ENCODE peak calls at places on chromosome 20, in four cellular contexts. P is hepatocyte, Q is GM23248, H is HepG2. C is an unnamed sample.

GRCh38 chr20:15200139-15200538 is 862.7 kb upstream of the FLRT3 start:
- DNase-seq in P (no peak), Q (peak; percentile 64), H (no peak), C (no peak)

GRCh38 chr20:43941476-43942212 is 27.0 kb downstream of the TOX2 start:
- DNase-seq in P (no peak), Q (peak; percentile 40), H (no peak), C (peak; percentile 24)

GRCh38 chr20:43540673-43541060 is 18.2 kb upstream of the SGK2 start:
- DNase-seq in P (no peak), Q (no peak), H (no peak), C (no peak)

GRCh38 chr20:41426361-41426900 is 59.8 kb upstream of the EMILIN3 start:
- DNase-seq in P (no peak), Q (no peak), H (no peak), C (no peak)

GRCh38 chr20:21511850-21512633 is 1.8 kb downstream of the NKX2-2 start:
- DNase-seq in P (no peak), Q (no peak), H (no peak), C (peak; percentile 64)

GRCh38 chr20:10731190-10731955 is 57.6 kb upstream of the JAG1 start:
- DNase-seq in P (no peak), Q (peak; percentile 79), H (no peak), C (no peak)

GRCh38 chr20:19254086-19254821 is 41.8 kb downstream of the SLC24A3 start:
- DNase-seq in P (no peak), Q (peak; percentile 62), H (no peak), C (no peak)

GRCh38 chr20:10253750-10254149 is 35.1 kb downstream of the SNAP25 start:
- DNase-seq in P (no peak), Q (no peak), H (no peak), C (no peak)

GRCh38 chr20:17654649-17655285 is 27.3 kb downstream of the RRBP1 start:
- DNase-seq in P (peak; percentile 64), Q (peak; percentile 71), H (peak; percentile 53), C (peak; percentile 71)

GRCh38 chr20:11753155-11753554 is 164.5 kb upstream of the BTBD3 start:
- DNase-seq in P (no peak), Q (no peak), H (no peak), C (no peak)

GRCh38 chr20:58327211-58327610 is 17.7 kb downstream of the RAB22A start:
- DNase-seq in P (peak; percentile 34), Q (peak; percentile 24), H (peak; percentile 29), C (no peak)

GRCh38 chr20:37071481-37071911 is 24.3 kb downstream of the RBL1 start:
- DNase-seq in P (no peak), Q (peak; percentile 53), H (no peak), C (no peak)

GRCh38 chr20:38537176-38537575 is 43.8 kb upstream of the ADIG start:
- DNase-seq in P (no peak), Q (no peak), H (no peak), C (no peak)
- H3K27ac ChIP-seq in P (no peak overlapping the region), Q (no peak overlapping the region), H (no peak overlapping the region), C (no peak overlapping the region)

GRCh38 chr20:406200-407096 is 1.7 kb upstream of the RBCK1 start:
- DNase-seq in P (no peak), Q (no peak), H (no peak), C (no peak)
- H3K4me3 ChIP-seq in P (no peak overlapping the region), Q (peak overlapping the region; percentile 75), H (peak overlapping the region; percentile 49), C (peak overlapping the region; percentile 100)

DNA sequence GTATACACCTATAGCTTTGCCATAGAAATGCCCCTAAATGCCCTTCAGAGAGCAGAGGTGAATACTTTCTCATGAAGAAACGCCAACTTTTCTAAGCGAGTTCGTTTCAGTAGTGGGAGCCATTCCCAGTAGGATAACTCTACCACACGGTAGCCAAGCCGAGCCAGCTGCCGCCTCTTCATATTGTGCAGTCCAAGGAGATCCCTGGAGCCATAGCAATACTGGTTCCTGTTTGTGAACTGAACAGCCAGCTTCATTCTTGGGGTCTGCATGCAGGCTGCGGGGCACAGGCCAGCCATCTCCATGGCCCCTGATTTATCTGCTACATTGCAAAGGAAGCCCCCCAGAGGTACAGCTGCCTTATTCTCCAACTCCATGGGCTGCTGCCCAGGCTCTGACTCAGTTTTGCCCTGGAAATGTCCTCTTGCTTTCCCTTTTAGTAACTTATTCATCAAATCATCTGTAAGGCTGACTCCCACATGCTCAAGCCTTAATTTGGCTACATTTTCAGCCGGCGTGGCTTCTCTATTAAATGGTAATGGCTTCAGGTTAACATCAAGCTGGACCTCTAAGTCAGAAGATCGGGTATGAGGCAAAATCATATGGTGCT is 12.8 kb downstream of the FASTKD5 start:
- DNase-seq in P (no peak), Q (peak; percentile 20), H (no peak), C (no peak)
- H3K27ac ChIP-seq in P (no peak overlapping the region), Q (no peak overlapping the region), H (no peak overlapping the region), C (no peak overlapping the region)

DNA sequence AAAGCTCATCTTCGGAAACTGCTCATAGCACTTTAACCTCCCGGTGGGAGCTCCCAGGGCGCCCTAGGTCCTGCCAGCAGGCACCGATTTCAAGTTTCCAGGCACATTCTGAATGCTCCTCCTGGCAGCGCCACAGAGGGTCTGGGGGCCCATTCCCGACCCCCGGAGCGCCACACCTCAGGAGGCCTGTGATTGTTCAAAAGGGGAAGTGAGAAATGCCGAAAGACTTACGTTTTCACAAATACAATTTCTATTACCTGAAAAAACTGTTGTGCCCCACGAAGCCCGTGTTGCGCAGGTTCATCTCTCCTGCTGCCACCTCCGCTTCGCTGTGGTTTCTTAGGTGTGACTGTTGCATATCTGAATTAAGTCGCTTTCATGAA is 2.0 kb upstream of the MYT1 start:
- DNase-seq in P (no peak), Q (no peak), H (no peak), C (no peak)
- H3K4me3 ChIP-seq in P (no peak overlapping the region), Q (no peak overlapping the region), H (no peak overlapping the region), C (no peak overlapping the region)

GRCh38 chr20:46006031-46006430 is 2.7 kb upstream of the MMP9 start:
- DNase-seq in P (no peak), Q (no peak), H (no peak), C (no peak)
- H3K27ac ChIP-seq in P (no peak overlapping the region), Q (no peak overlapping the region), H (no peak overlapping the region), C (no peak overlapping the region)

C was measured in A673.